ENCODE peak calls at places on chromosomes 11 and 22, in eight cellular contexts. L is frontal cortex; T is activated CD8-positive, alpha-beta memory T cell treated with anti-CD3 and anti-CD28 coated beads for 1 hour; S is effector memory CD4-positive, alpha-beta T cell; G is mammary epithelial cell; Z is memory B cell; P is GM23248; V is AG10803. A is an unnamed sample.

GRCh38 chr11:67311556-67312082 is 8.3 kb downstream of the SSH3 start:
- DNase-seq in G (no peak), Z (no peak), V (no peak), T (no peak), P (no peak), S (no peak), L (no peak), A (no peak)

GRCh38 chr22:38465673-38466490 is 2.0 kb upstream of the KDELR3 start:
- DNase-seq in G (no peak), L (no peak), P (peak; percentile 49), T (no peak), S (no peak), V (no peak), Z (no peak), A (no peak)

GRCh38 chr22:23893446-23893956 is 682 bp upstream of the MIF start:
- DNase-seq in L (no peak), Z (no peak), T (no peak), V (no peak), G (no peak), S (no peak), P (peak; percentile 20), A (no peak)

GRCh38 chr11:2519879-2520735 is 75.3 kb downstream of the KCNQ1 start:
- DNase-seq in T (no peak), G (no peak), L (no peak), S (no peak), Z (no peak), P (no peak), V (no peak), A (no peak)

GRCh38 chr11:69683764-69684333 is 8.7 kb upstream of the LTO1 start:
- DNase-seq in P (peak; percentile 28), V (no peak), T (no peak), Z (no peak), S (no peak), L (no peak), G (peak; percentile 30), A (no peak)

GRCh38 chr11:30143098-30143705 is 87.6 kb upstream of the FSHB start:
- DNase-seq in G (peak; percentile 17), P (peak; percentile 41), L (no peak), S (no peak), V (peak; percentile 27), T (no peak), Z (peak; percentile 16), A (no peak)

GRCh38 chr11:123775274-123775673 is 21.0 kb upstream of the OR6X1 start:
- DNase-seq in P (no peak), G (no peak), V (no peak), Z (no peak), S (no peak), L (no peak), T (no peak), A (no peak)

GRCh38 chr22:20117656-20118571 is 888 bp upstream of the TRMT2A start:
- DNase-seq in S (peak; percentile 51), G (no peak), L (no peak), P (peak; percentile 80), V (peak; percentile 29), Z (peak; percentile 27), T (no peak), A (no peak)

GRCh38 chr11:74327076-74327475 is 15.6 kb upstream of the P4HA3 start:
- DNase-seq in T (no peak), G (no peak), S (no peak), L (no peak), V (no peak), P (no peak), Z (no peak), A (no peak)

GRCh38 chr22:36860821-36861659 is at the start of gene NCF4:
- DNase-seq in T (no peak), Z (peak; percentile 79), V (no peak), P (no peak), L (no peak), G (no peak), S (peak; percentile 7), A (no peak)

GRCh38 chr11:44453871-44454270 is 111.6 kb upstream of the CD82 start:
- DNase-seq in G (no peak), L (no peak), V (no peak), T (no peak), Z (no peak), S (no peak), P (no peak), A (no peak)

GRCh38 chr11:76671626-76672309 is 1.2 kb upstream of the LRRC32 start:
- DNase-seq in V (no peak), P (no peak), G (no peak), S (no peak), L (no peak), T (no peak), Z (no peak), A (no peak)

GRCh38 chr22:19490628-19491230 is 11.0 kb downstream of the CDC45 start:
- DNase-seq in S (no peak), Z (no peak), T (no peak), V (no peak), L (no peak), G (no peak), P (no peak), A (no peak)

GRCh38 chr11:104663190-104664140 is 234.8 kb downstream of the CASP12 start:
- DNase-seq in S (no peak), T (no peak), Z (no peak), G (peak; percentile 14), P (no peak), L (no peak), V (peak; percentile 1), A (no peak)

GRCh38 chr11:3127706-3128355 is 37.3 kb downstream of the OSBPL5 start:
- DNase-seq in S (no peak), G (no peak), Z (no peak), V (no peak), P (no peak), L (no peak), T (no peak), A (no peak)

GRCh38 chr11:2097356-2097997 is 41.7 kb downstream of the IGF2 start:
- DNase-seq in S (no peak), T (no peak), V (peak; percentile 93), L (no peak), Z (no peak), G (no peak), P (peak; percentile 81), A (no peak)

GRCh38 chr11:22193348-22194051 is 615 bp downstream of the ANO5 start:
- DNase-seq in L (peak; percentile 24), V (no peak), S (no peak), T (no peak), P (peak; percentile 1), G (no peak), Z (no peak), A (no peak)

GRCh38 chr11:131800452-131800851 is 430.0 kb downstream of the NTM start:
- DNase-seq in V (no peak), L (no peak), G (no peak), T (no peak), P (no peak), Z (no peak), S (no peak), A (no peak)

GRCh38 chr11:36030707-36031365 is 87.0 kb downstream of the LDLRAD3 start:
- DNase-seq in G (no peak), V (peak; percentile 91), S (no peak), Z (no peak), L (no peak), P (peak; percentile 31), T (no peak), A (no peak)

GRCh38 chr11:65417221-65417701 is 5.3 kb upstream of the NEAT1 start:
- DNase-seq in G (no peak), T (no peak), V (peak; percentile 5), L (no peak), Z (no peak), S (no peak), P (peak; percentile 30), A (no peak)

GRCh38 chr11:1656061-1656441 is 26.5 kb downstream of the KRTAP5-5 start:
- DNase-seq in Z (no peak), L (no peak), S (no peak), G (no peak), T (no peak), V (no peak), P (no peak), A (no peak)

GRCh38 chr22:43378011-43378704 is 33.7 kb upstream of the MPPED1 start:
- DNase-seq in P (peak; percentile 10), V (peak; percentile 29), G (no peak), L (no peak), T (no peak), Z (no peak), S (no peak), A (no peak)

GRCh38 chr11:115425816-115426215 is 78.4 kb downstream of the CADM1 start:
- DNase-seq in L (no peak), Z (no peak), T (no peak), S (no peak), V (no peak), P (no peak), G (no peak), A (no peak)

GRCh38 chr11:61472868-61473267 is 35.7 kb upstream of the LRRC10B start:
- DNase-seq in T (no peak), L (no peak), V (peak; percentile 80), G (no peak), S (no peak), Z (no peak), P (peak; percentile 92), A (no peak)